ENCODE peak calls at places on chromosomes 4 and X, in six cellular contexts. G is lower lobe of right lung, K is K562, J is left lung, V is A549, A is heart right ventricle. N is an unnamed sample. For H3K4me1, the result is how much of the 10 kb centered on the place peaks cover.

GRCh38 chr4:92488496-92488895 is 184.7 kb downstream of the GRID2 start:
- DNase-seq in J (no peak), V (no peak), G (no peak), K (no peak), A (no peak), N (no peak)

GRCh38 chr4:20320232-20320631 is 68.5 kb downstream of the SLIT2 start:
- DNase-seq in K (no peak), V (no peak), J (no peak), G (no peak), A (no peak), N (no peak)

GRCh38 chrX:130114141-130114561 is 3.9 kb upstream of the ELF4 start:
- DNase-seq in A (no peak), V (no peak), J (no peak), G (no peak), K (peak), N (no peak)

GRCh38 chr4:111542056-111542455 is 603.2 kb upstream of the FAM241A start:
- DNase-seq in K (no peak), V (no peak), J (no peak), G (no peak), A (no peak), N (no peak)

GRCh38 chrX:1493877-1494510 is 41.3 kb upstream of the ASMTL start:
- DNase-seq in K (no peak), V (no peak), A (no peak), G (no peak), J (no peak), N (no peak)

GRCh38 chr4:84497220-84497834 is 1.8 kb downstream of the NKX6-1 start:
- DNase-seq in K (no peak), V (no peak), A (no peak), G (no peak), J (peak), N (no peak)

GRCh38 chr4:476501-476900 is 22.5 kb downstream of the ZNF721 start:
- DNase-seq in G (no peak), J (no peak), A (no peak), K (no peak), V (no peak), N (no peak)

GRCh38 chr4:173991321-173991720 is 292.1 kb downstream of the FBXO8 start:
- DNase-seq in A (no peak), K (no peak), V (no peak), G (no peak), J (no peak), N (no peak)

GRCh38 chr4:36088542-36088941 is 155.8 kb downstream of the ARAP2 start:
- DNase-seq in V (peak), G (no peak), A (no peak), K (no peak), J (no peak), N (no peak)

GRCh38 chr4:109820563-109820962 is 5.0 kb downstream of the GAR1 start:
- DNase-seq in K (no peak), A (no peak), J (no peak), G (no peak), V (no peak), N (no peak)

GRCh38 chrX:56783450-56783831 is 54.4 kb downstream of the NBDY start:
- DNase-seq in G (no peak), V (no peak), A (no peak), K (no peak), J (no peak), N (peak)

GRCh38 chr4:76998251-76998901 is 48.8 kb downstream of the SEPTIN11 start:
- DNase-seq in J (no peak), V (no peak), G (no peak), K (no peak), A (no peak), N (no peak)

GRCh38 chr4:16616981-16617380 is 281.5 kb downstream of the LDB2 start:
- DNase-seq in A (no peak), J (no peak), V (no peak), K (no peak), G (no peak), N (no peak)

GRCh38 chrX:15739886-15740285 is 1.8 kb downstream of the CA5B start:
- DNase-seq in V (no peak), J (no peak), G (no peak), K (no peak), A (no peak), N (no peak)

GRCh38 chr4:75512336-75513211 is 1.6 kb downstream of the RCHY1 start:
- DNase-seq in V (no peak), J (no peak), A (no peak), K (peak), G (no peak), N (no peak)

GRCh38 chr4:8414377-8414776 is 26.1 kb downstream of the ACOX3 start:
- DNase-seq in G (no peak), V (no peak), J (no peak), A (no peak), K (no peak), N (peak)

GRCh38 chrX:108439434-108439883 is at the start of gene COL4A5:
- DNase-seq in A (peak), J (no peak), K (peak), G (peak), V (peak), N (no peak)

GRCh38 chrX:12973561-12974216 is 1.2 kb upstream of the TMSB4X start:
- DNase-seq in V (no peak), A (no peak), G (peak), K (no peak), J (peak), N (no peak)

GRCh38 chr4:173514641-173515217 is 15.3 kb downstream of the HAND2 start:
- DNase-seq in K (no peak), G (no peak), J (no peak), A (no peak), V (no peak), N (no peak)

GRCh38 chr4:98544141-98544817 is 114.1 kb downstream of the TSPAN5 start:
- DNase-seq in K (no peak), V (no peak), J (no peak), A (no peak), G (no peak), N (no peak)

GRCh38 chrX:37420179-37420578 is 71.0 kb downstream of the PRRG1 start:
- DNase-seq in V (no peak), J (no peak), G (no peak), K (no peak), A (no peak), N (no peak)

GRCh38 chrX:63658920-63659319 is 126.1 kb downstream of the ARHGEF9 start:
- DNase-seq in V (no peak), K (no peak), J (no peak), G (no peak), A (no peak), N (no peak)

GRCh38 chr4:163330828-163331628 is 1.4 kb downstream of the NPY1R start:
- DNase-seq in G (no peak), J (peak), V (no peak), A (no peak), K (no peak), N (no peak)

GRCh38 chrX:74540635-74541249 is 73.7 kb downstream of the RLIM start:
- DNase-seq in J (no peak), G (no peak), K (no peak), V (no peak), A (no peak), N (no peak)

GRCh38 chr4:94813221-94813620 is 55.5 kb downstream of the BMPR1B start:
- DNase-seq in V (no peak), K (no peak), G (no peak), A (no peak), J (no peak), N (no peak)

GRCh38 chrX:40734956-40735317 is 405 bp downstream of the MED14 start:
- DNase-seq in K (no peak), J (no peak), G (peak), A (no peak), V (peak), N (peak)

GRCh38 chrX:8730812-8731578 is 942 bp downstream of the ANOS1 start:
- DNase-seq in J (peak), V (no peak), G (no peak), K (no peak), A (no peak), N (no peak)

GRCh38 chr4:77006753-77007355 is 57.3 kb downstream of the SEPTIN11 start:
- DNase-seq in J (no peak), K (no peak), V (no peak), A (no peak), G (no peak), N (no peak)

GRCh38 chrX:44975666-44976263 is 102.8 kb downstream of the KDM6A start:
- DNase-seq in K (peak), A (no peak), G (no peak), J (no peak), V (peak), N (no peak)

GRCh38 chr4:42716996-42717395 is 60.1 kb upstream of the ATP8A1 start:
- DNase-seq in K (no peak), J (no peak), A (no peak), V (no peak), G (no peak), N (no peak)

GRCh38 chr4:5874811-5875465 is 17.9 kb downstream of the CRMP1 start:
- DNase-seq in V (no peak), A (no peak), G (no peak), K (no peak), J (no peak), N (no peak)

GRCh38 chrX:24100713-24101112 is 46.0 kb downstream of the EIF2S3 start:
- DNase-seq in A (no peak), J (no peak), V (no peak), K (no peak), G (no peak), N (no peak)

GRCh38 chrX:8688776-8689175 is 43.2 kb downstream of the ANOS1 start:
- DNase-seq in V (no peak), K (no peak), G (no peak), J (no peak), A (no peak), N (no peak)

GRCh38 chrX:65688403-65688881 is 21.0 kb downstream of the MSN start:
- DNase-seq in J (no peak), A (no peak), G (no peak), V (no peak), K (no peak), N (no peak)

GRCh38 chr4:6206771-6207290 is 6.5 kb upstream of the JAKMIP1 start:
- DNase-seq in A (no peak), J (no peak), V (no peak), G (no peak), K (no peak), N (no peak)

GRCh38 chr4:18318682-18319410 is 297.3 kb upstream of the LCORL start:
- DNase-seq in V (no peak), J (peak), G (peak), K (no peak), A (peak), N (no peak)

GRCh38 chrX:32987139-32987538 is 224.2 kb downstream of the DMD start:
- DNase-seq in J (no peak), K (no peak), V (no peak), G (no peak), A (no peak), N (no peak)

GRCh38 chrX:12657881-12658280 is 133.3 kb upstream of the PRPS2 start:
- DNase-seq in G (no peak), A (no peak), J (no peak), V (no peak), K (no peak), N (no peak)

GRCh38 chr4:24321637-24322036 is 262.7 kb downstream of the DHX15 start:
- DNase-seq in J (no peak), K (no peak), A (no peak), V (no peak), G (no peak), N (no peak)

GRCh38 chr4:24322517-24322916 is 261.8 kb downstream of the DHX15 start:
- DNase-seq in V (no peak), K (no peak), G (no peak), A (no peak), J (no peak), N (no peak)

GRCh38 chr4:24322986-24323385 is 261.4 kb downstream of the DHX15 start:
- DNase-seq in A (no peak), J (no peak), K (no peak), V (no peak), G (no peak), N (no peak)

GRCh38 chr4:24321151-24321550 is 263.2 kb downstream of the DHX15 start:
- DNase-seq in K (no peak), V (no peak), A (no peak), G (no peak), J (no peak), N (no peak)
- H3K4me1 ChIP-seq in K (under half), V (under half), A (under half), G (under half), J (under half), N (under half)

GRCh38 chr4:55636622-55636999 is 513 bp upstream of the NMU start:
- DNase-seq in J (no peak), K (no peak), A (no peak), V (no peak), G (no peak), N (no peak)
- H3K4me3 ChIP-seq in J (peak), K (peak), A (no peak), V (peak), G (peak), N (no peak)

DNA sequence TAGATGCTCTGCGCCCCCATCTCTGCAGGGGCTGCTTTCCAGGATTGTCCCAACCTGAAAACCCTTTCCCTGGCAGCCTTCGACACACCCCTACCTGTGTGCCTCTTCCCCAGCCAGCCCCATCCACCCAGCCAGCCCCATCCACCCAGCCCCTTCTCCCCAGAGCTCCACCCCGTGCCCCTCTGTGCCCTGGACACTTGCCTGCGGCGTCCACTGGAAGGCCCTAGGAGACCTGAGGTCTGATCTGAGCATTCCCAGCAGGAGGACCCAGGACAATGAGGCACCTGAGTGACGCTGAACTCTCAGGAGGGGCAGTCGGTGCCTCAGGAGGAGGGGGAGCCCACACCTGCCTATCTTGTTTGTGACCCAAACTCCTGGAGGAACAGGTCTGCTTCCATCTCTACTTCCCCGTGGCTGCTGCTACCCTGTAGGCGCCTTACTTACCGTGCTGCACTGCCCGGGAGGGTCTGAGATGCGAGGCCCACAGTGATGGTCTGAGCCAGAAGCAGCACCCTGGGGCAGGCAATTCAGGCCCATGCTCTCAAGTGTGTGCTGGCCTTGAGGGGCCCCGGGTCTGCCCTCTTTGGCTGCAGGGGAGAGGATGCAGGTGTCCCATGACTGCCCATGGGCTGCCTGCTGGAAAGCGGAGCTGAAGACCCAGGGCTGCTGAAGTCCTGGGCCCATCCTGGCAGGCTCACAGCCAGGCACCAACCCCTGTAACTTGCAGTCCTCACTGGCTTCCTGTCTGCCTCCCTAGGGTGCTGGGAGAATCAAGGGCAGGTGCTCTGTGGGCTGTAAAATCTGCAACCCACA is 4.9 kb downstream of the LRPAP1 start:
- DNase-seq in J (peak), A (no peak), K (no peak), G (peak), V (no peak), N (no peak)
- H3K4me1 ChIP-seq in J (under half), A (under half), K (half or more), G (under half), V (under half), N (under half)

DNA sequence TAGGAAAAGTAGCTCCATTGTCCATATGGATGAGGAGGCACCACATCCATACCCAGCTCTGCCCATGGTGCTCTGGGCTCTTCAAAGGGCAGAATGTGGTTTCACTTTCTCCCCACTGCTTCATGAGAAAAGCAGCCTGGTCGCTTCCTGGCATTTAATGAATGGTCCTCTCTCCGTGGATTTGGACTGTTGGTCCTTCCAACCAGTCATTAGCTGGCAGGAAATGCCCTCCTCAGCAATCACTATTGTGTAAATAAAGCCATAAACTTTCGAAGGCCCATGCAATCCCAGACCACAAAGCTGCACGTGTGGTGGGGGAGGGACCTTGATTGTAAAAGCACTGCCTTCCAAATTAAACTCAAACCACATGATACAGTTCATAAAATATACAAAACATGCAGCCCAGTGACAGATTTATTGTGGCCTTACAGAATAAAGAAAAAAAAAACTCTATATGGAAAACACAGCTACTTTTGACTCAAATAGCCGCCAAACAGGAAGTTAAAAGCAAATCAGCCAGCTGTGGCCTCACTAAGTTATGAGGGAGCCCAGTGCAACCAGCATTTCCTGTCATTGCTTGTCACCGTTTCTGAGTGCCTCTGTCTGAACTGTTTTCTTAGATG is 8.1 kb downstream of the MBNL3 start:
- DNase-seq in G (peak), V (no peak), A (no peak), K (no peak), J (no peak), N (peak)
- H3K4me3 ChIP-seq in G (peak), V (no peak), A (peak), K (no peak), J (peak), N (peak)